ENCODE peak calls at places on chromosomes 13 and 19, in six cellular contexts. One of them, this sample, is unnamed. For H3K4me1, the result is how much of the 10 kb centered on the place peaks cover.

GRCh38 chr19:29662604-29663404 is 2.5 kb upstream of the PLEKHF1 start:
- DNase-seq in heart left ventricle: peak
- DNase-seq in uterus: peak
- DNase-seq in upper lobe of left lung: no peak
- DNase-seq in HepG2: no peak
- DNase-seq in esophagus squamous epithelium: no peak
- DNase-seq in this sample: peak

GRCh38 chr13:43196171-43196611 is 172.8 kb downstream of the DNAJC15 start:
- DNase-seq in heart left ventricle: no peak
- DNase-seq in HepG2: no peak
- DNase-seq in esophagus squamous epithelium: no peak
- DNase-seq in uterus: peak
- DNase-seq in upper lobe of left lung: no peak
- DNase-seq in this sample: no peak

GRCh38 chr19:43767818-43768217 is 13.0 kb downstream of the KCNN4 start:
- DNase-seq in HepG2: no peak
- DNase-seq in heart left ventricle: no peak
- DNase-seq in upper lobe of left lung: no peak
- DNase-seq in uterus: no peak
- DNase-seq in esophagus squamous epithelium: no peak
- DNase-seq in this sample: no peak

GRCh38 chr19:9667898-9668297 is 7.0 kb downstream of the ZNF562 start:
- DNase-seq in uterus: no peak
- DNase-seq in upper lobe of left lung: no peak
- DNase-seq in esophagus squamous epithelium: no peak
- DNase-seq in heart left ventricle: no peak
- DNase-seq in HepG2: no peak
- DNase-seq in this sample: no peak

GRCh38 chr13:99275093-99275469 is 16.9 kb upstream of the GPR18 start:
- DNase-seq in HepG2: no peak
- DNase-seq in esophagus squamous epithelium: no peak
- DNase-seq in uterus: no peak
- DNase-seq in upper lobe of left lung: no peak
- DNase-seq in heart left ventricle: no peak
- DNase-seq in this sample: no peak

GRCh38 chr19:13291913-13292312 is 141.7 kb downstream of the IER2 start:
- DNase-seq in upper lobe of left lung: no peak
- DNase-seq in heart left ventricle: no peak
- DNase-seq in HepG2: no peak
- DNase-seq in esophagus squamous epithelium: no peak
- DNase-seq in uterus: no peak
- DNase-seq in this sample: no peak

GRCh38 chr13:70108276-70108845 is at the start of gene KLHL1:
- DNase-seq in HepG2: no peak
- DNase-seq in uterus: no peak
- DNase-seq in upper lobe of left lung: no peak
- DNase-seq in heart left ventricle: no peak
- DNase-seq in esophagus squamous epithelium: no peak
- DNase-seq in this sample: no peak

GRCh38 chr13:110477711-110478245 is 83.7 kb downstream of the RAB20 start:
- DNase-seq in uterus: no peak
- DNase-seq in upper lobe of left lung: no peak
- DNase-seq in esophagus squamous epithelium: no peak
- DNase-seq in heart left ventricle: no peak
- DNase-seq in HepG2: no peak
- DNase-seq in this sample: no peak

GRCh38 chr13:103634066-103634465 is 567.8 kb upstream of the SLC10A2 start:
- DNase-seq in esophagus squamous epithelium: no peak
- DNase-seq in HepG2: no peak
- DNase-seq in heart left ventricle: no peak
- DNase-seq in upper lobe of left lung: no peak
- DNase-seq in uterus: no peak
- DNase-seq in this sample: no peak

GRCh38 chr13:97224544-97225324 is 2.6 kb downstream of the MBNL2 start:
- DNase-seq in uterus: no peak
- DNase-seq in heart left ventricle: no peak
- DNase-seq in HepG2: peak
- DNase-seq in esophagus squamous epithelium: no peak
- DNase-seq in upper lobe of left lung: no peak
- DNase-seq in this sample: peak

GRCh38 chr13:112843392-112844250 is 125.4 kb upstream of the MCF2L start:
- DNase-seq in esophagus squamous epithelium: no peak
- DNase-seq in HepG2: no peak
- DNase-seq in uterus: no peak
- DNase-seq in heart left ventricle: no peak
- DNase-seq in upper lobe of left lung: no peak
- DNase-seq in this sample: no peak

DNA sequence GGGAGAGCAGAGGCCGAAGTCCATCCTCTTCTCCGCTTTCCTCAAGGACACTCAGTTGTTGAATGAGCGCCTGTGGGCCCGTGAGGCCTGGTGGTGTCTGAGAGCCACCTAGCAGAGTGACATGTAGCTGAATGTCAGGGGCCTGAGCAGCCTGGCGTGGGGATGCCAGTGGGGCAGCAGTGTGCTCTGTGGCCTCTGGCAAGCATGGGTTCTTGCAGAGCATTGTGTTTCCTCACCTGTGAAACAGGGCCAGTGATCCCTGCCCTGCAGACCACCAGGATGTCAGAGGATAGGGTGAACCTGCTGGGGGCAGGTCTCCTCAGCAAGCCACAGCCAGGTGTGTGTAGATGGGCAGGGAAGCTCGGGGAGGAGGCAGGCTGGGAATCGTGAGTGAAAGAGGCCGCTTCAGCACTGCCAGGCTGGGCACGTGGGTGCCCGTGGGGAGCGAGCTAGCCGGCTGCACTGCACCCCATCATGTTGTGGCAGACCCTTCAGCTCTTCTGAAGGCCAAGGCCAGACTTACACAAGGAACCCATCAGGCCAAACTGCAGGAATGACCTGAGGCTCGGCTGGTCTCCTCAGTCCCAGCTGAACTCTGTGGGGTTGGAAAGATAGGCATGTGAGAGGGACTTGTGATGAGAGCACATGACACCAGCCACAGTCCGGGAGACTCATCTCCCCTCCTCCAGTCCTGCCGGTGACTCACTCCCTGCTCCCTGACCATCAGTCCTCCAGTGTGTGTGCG is 5.0 kb downstream of the PPP1R37 start:
- DNase-seq in uterus: peak
- DNase-seq in HepG2: peak
- DNase-seq in upper lobe of left lung: no peak
- DNase-seq in heart left ventricle: no peak
- DNase-seq in esophagus squamous epithelium: no peak
- DNase-seq in this sample: peak
- TF ChIP-seq POLR2A in uterus: no peak
- TF ChIP-seq POLR2A in HepG2: peak
- TF ChIP-seq POLR2A in upper lobe of left lung: no peak
- TF ChIP-seq POLR2A in heart left ventricle: no peak
- TF ChIP-seq POLR2A in esophagus squamous epithelium: no peak
- TF ChIP-seq POLR2A in this sample: no peak

DNA sequence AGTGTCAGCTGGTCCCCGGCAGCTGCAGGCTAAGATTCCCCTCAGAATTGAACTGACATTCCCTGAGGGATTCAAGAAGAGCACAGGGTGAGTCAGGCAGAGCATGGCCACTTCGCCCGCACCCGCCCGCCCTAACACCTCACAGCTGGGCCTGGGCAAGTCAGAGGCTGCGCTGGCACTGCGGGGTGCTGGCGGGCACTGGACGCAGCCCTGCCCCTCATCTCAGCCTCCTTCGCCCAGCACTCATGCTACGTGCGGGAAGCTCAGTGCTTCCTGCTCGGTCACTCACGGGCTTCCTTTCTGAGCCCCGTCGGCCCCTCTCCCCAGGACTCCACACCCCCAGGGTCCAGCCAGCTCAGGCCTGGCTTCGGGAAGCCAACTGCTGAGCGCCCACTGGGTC is 56.9 kb downstream of the MLLT1 start:
- DNase-seq in upper lobe of left lung: peak
- DNase-seq in HepG2: no peak
- DNase-seq in esophagus squamous epithelium: no peak
- DNase-seq in heart left ventricle: no peak
- DNase-seq in uterus: no peak
- DNase-seq in this sample: no peak
- H3K4me1 ChIP-seq in upper lobe of left lung: half or more
- H3K4me1 ChIP-seq in HepG2: under half
- H3K4me1 ChIP-seq in esophagus squamous epithelium: half or more
- H3K4me1 ChIP-seq in heart left ventricle: under half
- H3K4me1 ChIP-seq in uterus: under half
- H3K4me1 ChIP-seq in this sample: under half

GRCh38 chr19:45523642-45524256 is 16.5 kb downstream of the VASP start:
- DNase-seq in heart left ventricle: peak
- DNase-seq in uterus: peak
- DNase-seq in upper lobe of left lung: no peak
- DNase-seq in HepG2: peak
- DNase-seq in esophagus squamous epithelium: peak
- DNase-seq in this sample: peak
- TF ChIP-seq POLR2A in heart left ventricle: no peak
- TF ChIP-seq POLR2A in uterus: no peak
- TF ChIP-seq POLR2A in upper lobe of left lung: no peak
- TF ChIP-seq POLR2A in HepG2: no peak
- TF ChIP-seq POLR2A in esophagus squamous epithelium: no peak
- TF ChIP-seq POLR2A in this sample: no peak

DNA sequence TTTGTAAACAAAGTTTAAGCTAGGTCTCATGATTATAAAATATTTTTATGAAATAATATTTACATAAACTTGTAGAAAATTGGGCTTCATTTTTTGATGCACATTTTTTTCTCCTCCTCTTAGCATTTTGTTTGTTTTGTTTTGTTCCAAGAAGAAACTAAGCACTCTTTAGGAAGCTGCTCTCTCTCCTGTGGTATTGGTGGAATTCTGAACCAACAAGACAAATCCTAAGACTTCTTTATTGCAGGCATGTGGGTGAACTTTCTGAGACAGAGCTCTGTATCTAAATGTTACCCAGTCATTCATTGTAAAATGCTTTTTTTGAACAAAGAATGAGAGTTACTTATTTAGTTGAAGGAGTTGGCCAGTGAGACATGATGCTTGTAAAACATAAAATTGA is 39.3 kb downstream of the LMO7 start:
- DNase-seq in uterus: no peak
- DNase-seq in HepG2: no peak
- DNase-seq in upper lobe of left lung: no peak
- DNase-seq in esophagus squamous epithelium: no peak
- DNase-seq in heart left ventricle: no peak
- DNase-seq in this sample: no peak
- H3K4me1 ChIP-seq in uterus: under half
- H3K4me1 ChIP-seq in HepG2: under half
- H3K4me1 ChIP-seq in upper lobe of left lung: under half
- H3K4me1 ChIP-seq in esophagus squamous epithelium: under half
- H3K4me1 ChIP-seq in heart left ventricle: under half
- H3K4me1 ChIP-seq in this sample: under half